ENCODE peak calls at places on chromosomes 12 and 14, in four cellular contexts. U is GM23338, X is heart right ventricle, Y is endothelial cell of umbilical vein. G is an unnamed sample.
A peak's percentile ranks its signal among the peaks of the same experiment; 100 is the strongest.

GRCh38 chr12:52313461-52313860 is 7.7 kb downstream of the KRT83 start:
- DNase-seq in U (no peak), X (no peak), Y (no peak), G (no peak)

GRCh38 chr14:74735113-74735512 is 22.2 kb downstream of the FCF1 start:
- DNase-seq in U (no peak), X (no peak), Y (no peak), G (no peak)

GRCh38 chr12:53279283-53279869 is 11.3 kb downstream of the ESPL1 start:
- DNase-seq in U (no peak), X (no peak), Y (no peak), G (no peak)

GRCh38 chr12:108637222-108637621 is 3.5 kb upstream of the SELPLG start:
- DNase-seq in U (no peak), X (no peak), Y (no peak), G (no peak)

GRCh38 chr12:132621657-132622435 is 3.3 kb downstream of the P2RX2 start:
- DNase-seq in U (no peak), X (no peak), Y (no peak), G (no peak)

GRCh38 chr12:130633771-130634170 is 82.3 kb downstream of the RIMBP2 start:
- DNase-seq in U (peak; percentile 53), X (no peak), Y (no peak), G (peak; percentile 86)

GRCh38 chr12:106042091-106042490 is 96.7 kb downstream of the NUAK1 start:
- DNase-seq in U (no peak), X (no peak), Y (no peak), G (no peak)

GRCh38 chr12:52243264-52243773 is 10.3 kb downstream of the KRT7 start:
- DNase-seq in U (no peak), X (no peak), Y (peak; percentile 40), G (no peak)

GRCh38 chr12:12992418-12993175 is 7.5 kb downstream of the HEBP1 start:
- DNase-seq in U (peak; percentile 34), X (no peak), Y (peak; percentile 53), G (no peak)

GRCh38 chr12:106187155-106187789 is 48.5 kb upstream of the NUAK1 start:
- DNase-seq in U (no peak), X (no peak), Y (no peak), G (no peak)

GRCh38 chr12:452667-453210 is 7.0 kb upstream of the B4GALNT3 start:
- DNase-seq in U (no peak), X (peak; percentile 55), Y (no peak), G (no peak)

GRCh38 chr14:36324897-36325296 is 4.5 kb upstream of the MBIP start:
- DNase-seq in U (no peak), X (no peak), Y (no peak), G (no peak)

GRCh38 chr12:7694556-7694955 is 1.0 kb downstream of the GDF3 start:
- DNase-seq in U (peak; percentile 75), X (no peak), Y (no peak), G (no peak)

GRCh38 chr14:41000350-41000749 is 606.3 kb upstream of the LRFN5 start:
- DNase-seq in U (no peak), X (no peak), Y (no peak), G (no peak)

GRCh38 chr12:76144253-76144564 is 59.7 kb upstream of the NAP1L1 start:
- DNase-seq in U (no peak), X (no peak), Y (peak; percentile 76), G (no peak)

GRCh38 chr14:101731187-101732080 is 30.1 kb upstream of the PPP2R5C start:
- DNase-seq in U (peak; percentile 46), X (no peak), Y (peak; percentile 52), G (no peak)

GRCh38 chr12:64680235-64680634 is 69.9 kb downstream of the RASSF3 start:
- DNase-seq in U (no peak), X (no peak), Y (no peak), G (no peak)

GRCh38 chr12:31106101-31106803 is 32.6 kb downstream of the DDX11 start:
- DNase-seq in U (no peak), X (no peak), Y (no peak), G (no peak)

GRCh38 chr14:74825008-74825407 is 50.9 kb downstream of the PROX2 start:
- DNase-seq in U (no peak), X (no peak), Y (peak; percentile 65), G (no peak)

GRCh38 chr14:58243790-58244555 is 670 bp upstream of the PSMA3 start:
- DNase-seq in U (no peak), X (no peak), Y (peak; percentile 68), G (peak; percentile 12)

GRCh38 chr14:96069421-96069820 is 30.3 kb downstream of the C14orf132 start:
- DNase-seq in U (no peak), X (no peak), Y (no peak), G (no peak)

GRCh38 chr12:109236257-109236656 is 72.8 kb downstream of the FOXN4 start:
- DNase-seq in U (no peak), X (no peak), Y (no peak), G (no peak)

GRCh38 chr12:50932787-50933280 is 19.5 kb upstream of the HIGD1C start:
- DNase-seq in U (no peak), X (no peak), Y (no peak), G (no peak)

GRCh38 chr14:73014105-73014504 is 12.8 kb downstream of the ZFYVE1 start:
- DNase-seq in U (no peak), X (no peak), Y (no peak), G (no peak)

GRCh38 chr12:58668831-58669230 is 251.5 kb downstream of the LRIG3 start:
- DNase-seq in U (no peak), X (no peak), Y (no peak), G (no peak)

GRCh38 chr12:51383281-51383905 is 7.8 kb downstream of the GALNT6 start:
- DNase-seq in U (no peak), X (no peak), Y (no peak), G (no peak)

GRCh38 chr14:104557766-104558165 is 21.8 kb upstream of the C14orf180 start:
- DNase-seq in U (no peak), X (no peak), Y (no peak), G (no peak)

GRCh38 chr12:130537051-130537450 is 179.0 kb downstream of the RIMBP2 start:
- DNase-seq in U (no peak), X (no peak), Y (no peak), G (no peak)

GRCh38 chr12:24038211-24038997 is 88.9 kb upstream of the SOX5 start:
- DNase-seq in U (peak; percentile 52), X (no peak), Y (no peak), G (peak; percentile 17)

GRCh38 chr14:48319823-48320222 is 644.4 kb upstream of the MDGA2 start:
- DNase-seq in U (no peak), X (no peak), Y (no peak), G (peak; percentile 52)

GRCh38 chr14:53900499-53900898 is 56.1 kb downstream of the BMP4 start:
- DNase-seq in U (no peak), X (peak; percentile 51), Y (no peak), G (no peak)

GRCh38 chr12:106090586-106091411 is 48.0 kb downstream of the NUAK1 start:
- DNase-seq in U (no peak), X (no peak), Y (peak; percentile 96), G (no peak)

GRCh38 chr12:49627752-49628360 is 4.5 kb downstream of the PRPF40B start:
- DNase-seq in U (no peak), X (no peak), Y (peak; percentile 59), G (no peak)

GRCh38 chr14:80653951-80654350 is 287.6 kb downstream of the CEP128 start:
- DNase-seq in U (no peak), X (no peak), Y (no peak), G (no peak)

GRCh38 chr14:51246032-51246431 is 6.0 kb downstream of the TMX1 start:
- DNase-seq in U (peak; percentile 18), X (no peak), Y (no peak), G (no peak)
- H3K4me1 ChIP-seq in U (peaks cover 42% of the 10 kb centered on the region), X (peaks cover 17% of the 10 kb centered on the region), Y (peaks cover 5% of the 10 kb centered on the region), G (peaks cover 16% of the 10 kb centered on the region)

DNA sequence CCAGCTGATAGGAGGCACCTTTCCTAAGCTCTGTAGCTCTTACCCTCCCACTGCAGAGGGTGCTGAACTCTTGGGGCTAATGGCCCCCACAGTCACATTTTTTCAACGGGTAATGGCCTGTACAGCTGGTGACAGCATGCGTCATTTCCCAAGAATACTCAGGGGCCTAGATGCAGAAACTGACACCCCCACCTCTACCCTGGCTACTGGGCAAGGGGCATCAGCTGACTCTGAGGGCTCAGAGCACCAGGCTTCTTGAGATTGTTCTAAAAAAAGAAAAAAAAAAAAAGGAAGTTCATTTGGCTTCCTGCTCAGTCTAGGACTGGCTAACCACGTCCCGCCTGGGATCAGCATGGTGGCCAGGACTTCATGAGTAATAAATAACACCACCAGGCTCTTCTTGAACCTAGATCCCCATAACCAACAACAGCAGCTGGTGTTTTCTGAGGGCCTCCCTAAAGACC is 35.2 kb downstream of the ZFP36L1 start:
- DNase-seq in U (no peak), X (peak; percentile 26), Y (no peak), G (no peak)
- H3K4me1 ChIP-seq in U (no peaks in the 10 kb centered on the region), X (peaks cover 50% of the 10 kb centered on the region), Y (peaks cover 26% of the 10 kb centered on the region), G (peaks cover 2% of the 10 kb centered on the region)

GRCh38 chr14:90452366-90452765 is 55.5 kb downstream of the CALM1 start:
- DNase-seq in U (no peak), X (no peak), Y (no peak), G (no peak)

GRCh38 chr14:90451953-90452352 is 55.1 kb downstream of the CALM1 start:
- DNase-seq in U (no peak), X (no peak), Y (no peak), G (no peak)

GRCh38 chr14:90450667-90451066 is 53.8 kb downstream of the CALM1 start:
- DNase-seq in U (no peak), X (no peak), Y (no peak), G (no peak)

GRCh38 chr14:90450151-90450550 is 53.3 kb downstream of the CALM1 start:
- DNase-seq in U (no peak), X (no peak), Y (no peak), G (no peak)

DNA sequence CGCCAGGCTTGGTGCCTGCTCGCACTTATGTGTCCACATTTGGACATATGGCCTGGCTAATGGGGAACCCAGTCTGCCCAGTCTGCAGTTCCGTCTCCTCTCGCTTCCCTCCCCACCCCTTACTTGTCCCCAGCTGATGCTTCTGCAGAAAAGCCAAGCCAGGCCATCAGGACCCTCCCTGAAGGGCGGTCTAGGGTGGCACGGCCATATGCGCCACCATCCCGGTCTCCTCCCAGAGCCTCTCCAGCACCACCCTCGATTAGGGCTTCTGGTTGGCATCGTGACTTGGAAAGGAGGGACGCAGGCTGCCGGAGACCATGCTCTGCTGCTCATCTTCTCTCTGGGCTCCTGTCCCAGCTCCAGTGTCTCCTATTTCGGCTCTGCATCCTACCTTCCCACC is 54.6 kb downstream of the CALM1 start:
- DNase-seq in U (no peak), X (no peak), Y (no peak), G (no peak)
- H3K4me1 ChIP-seq in U (peaks cover 5% of the 10 kb centered on the region), X (peaks cover 26% of the 10 kb centered on the region), Y (peaks cover 3% of the 10 kb centered on the region), G (peaks cover 11% of the 10 kb centered on the region)

GRCh38 chr12:94596596-94596995 is 53.8 kb downstream of the TMCC3 start:
- DNase-seq in U (no peak), X (no peak), Y (no peak), G (no peak)

GRCh38 chr12:94599189-94599588 is 51.2 kb downstream of the TMCC3 start:
- DNase-seq in U (no peak), X (no peak), Y (no peak), G (no peak)

GRCh38 chr12:94594443-94594825 is 55.9 kb downstream of the TMCC3 start:
- DNase-seq in U (no peak), X (no peak), Y (peak; percentile 24), G (no peak)

GRCh38 chr12:94595152-94595551 is 55.2 kb downstream of the TMCC3 start:
- DNase-seq in U (no peak), X (no peak), Y (no peak), G (no peak)

GRCh38 chr12:94597268-94597667 is 53.1 kb downstream of the TMCC3 start:
- DNase-seq in U (no peak), X (no peak), Y (no peak), G (no peak)
- H3K4me1 ChIP-seq in U (no peaks in the 10 kb centered on the region), X (peaks cover 19% of the 10 kb centered on the region), Y (peaks cover 26% of the 10 kb centered on the region), G (no peaks in the 10 kb centered on the region)